ENCODE peak calls at places on chromosomes 11 and 22, in nine cellular contexts. R, C, D, J, H, Z, X, K and S are unnamed samples.

GRCh38 chr22:43014062-43014875 is 680 bp downstream of the PACSIN2 start:
- DNase-seq in R (peak; percentile 16), C (no peak), D (no peak), J (peak; percentile 29), H (peak; percentile 29), Z (peak; percentile 39), X (peak; percentile 37), K (peak; percentile 20), S (peak; percentile 32)

GRCh38 chr11:36196476-36197099 is 92.6 kb downstream of the COMMD9 start:
- DNase-seq in R (no peak), C (no peak), D (no peak), J (no peak), H (no peak), Z (no peak), X (peak; percentile 67), K (no peak), S (no peak)

GRCh38 chr11:66858939-66859685 is 2.2 kb downstream of the LRFN4 start:
- DNase-seq in R (no peak), C (no peak), D (no peak), J (no peak), H (no peak), Z (no peak), X (no peak), K (no peak), S (no peak)

GRCh38 chr11:103624708-103625623 is 411.5 kb upstream of the DDI1 start:
- DNase-seq in R (no peak), C (peak; percentile 55), D (no peak), J (no peak), H (no peak), Z (no peak), X (peak; percentile 99), K (peak; percentile 69), S (no peak)

GRCh38 chr11:2830030-2830812 is 55.4 kb downstream of the CDKN1C start:
- DNase-seq in R (no peak), C (no peak), D (no peak), J (no peak), H (no peak), Z (no peak), X (no peak), K (no peak), S (no peak)

GRCh38 chr11:70383664-70384395 is 14.5 kb upstream of the CTTN start:
- DNase-seq in R (no peak), C (no peak), D (no peak), J (no peak), H (no peak), Z (no peak), X (no peak), K (no peak), S (no peak)

GRCh38 chr11:26331911-26332571 is at the start of gene ANO3:
- DNase-seq in R (no peak), C (peak; percentile 70), D (peak; percentile 67), J (no peak), H (peak; percentile 26), Z (no peak), X (peak; percentile 83), K (peak; percentile 80), S (no peak)

GRCh38 chr11:123107945-123108344 is 46.0 kb upstream of the HSPA8 start:
- DNase-seq in R (no peak), C (no peak), D (no peak), J (no peak), H (no peak), Z (no peak), X (no peak), K (no peak), S (no peak)

GRCh38 chr11:7457211-7457610 is 28.1 kb upstream of the OLFML1 start:
- DNase-seq in R (no peak), C (no peak), D (no peak), J (no peak), H (no peak), Z (no peak), X (peak; percentile 56), K (peak; percentile 32), S (no peak)

GRCh38 chr22:36339171-36340065 is 48.3 kb downstream of the MYH9 start:
- DNase-seq in R (no peak), C (no peak), D (no peak), J (no peak), H (no peak), Z (no peak), X (peak; percentile 77), K (no peak), S (no peak)

GRCh38 chr11:43830928-43831440 is 49.6 kb upstream of the ALKBH3 start:
- DNase-seq in R (no peak), C (peak; percentile 84), D (peak; percentile 87), J (no peak), H (no peak), Z (no peak), X (peak; percentile 98), K (peak; percentile 93), S (no peak)